ENCODE peak calls at places on chromosome 20, in eight cellular contexts. X is T-helper 17 cell, K is pancreas, S is fibroblast of mammary gland, W is AG08395, I is pons, J is PC-3, M is cardiac fibroblast. V is an unnamed sample.

GRCh38 chr20:16942702-16943101 is 194.5 kb downstream of the OTOR start:
- DNase-seq in X (no peak), K (no peak), S (peak; percentile 10), W (no peak), I (no peak), J (no peak), M (no peak), V (no peak)

GRCh38 chr20:63064310-63064709 is 57.5 kb upstream of the BHLHE23 start:
- DNase-seq in X (peak; percentile 2), K (no peak), S (no peak), W (no peak), I (no peak), J (no peak), M (no peak), V (peak; percentile 37)

GRCh38 chr20:5928831-5929715 is 21.3 kb downstream of the TRMT6 start:
- DNase-seq in X (no peak), K (no peak), S (peak; percentile 53), W (no peak), I (no peak), J (no peak), M (no peak), V (no peak)

GRCh38 chr20:32911355-32911754 is 52.6 kb downstream of the EFCAB8 start:
- DNase-seq in X (no peak), K (no peak), S (no peak), W (no peak), I (no peak), J (no peak), M (no peak), V (no peak)

GRCh38 chr20:665276-665675 is 10.3 kb downstream of the SCRT2 start:
- DNase-seq in X (no peak), K (no peak), S (no peak), W (no peak), I (no peak), J (no peak), M (no peak), V (no peak)

GRCh38 chr20:5316188-5317158 is at the start of gene PROKR2:
- DNase-seq in X (no peak), K (peak; percentile 51), S (no peak), W (no peak), I (no peak), J (no peak), M (no peak), V (no peak)

GRCh38 chr20:32652739-32653526 is 20.8 kb downstream of the C20orf203 start:
- DNase-seq in X (peak; percentile 85), K (peak; percentile 90), S (peak; percentile 67), W (peak; percentile 93), I (peak; percentile 77), J (peak; percentile 87), M (peak; percentile 92), V (peak; percentile 87)

GRCh38 chr20:59774204-59774641 is 159.2 kb downstream of the SYCP2 start:
- DNase-seq in X (no peak), K (no peak), S (no peak), W (no peak), I (no peak), J (no peak), M (no peak), V (no peak)

GRCh38 chr20:47773381-47773786 is 11.9 kb downstream of the SULF2 start:
- DNase-seq in X (no peak), K (no peak), S (no peak), W (no peak), I (no peak), J (no peak), M (peak; percentile 37), V (no peak)

GRCh38 chr20:44026932-44027685 is 112.5 kb downstream of the TOX2 start:
- DNase-seq in X (no peak), K (no peak), S (peak; percentile 49), W (peak; percentile 28), I (peak; percentile 10), J (no peak), M (no peak), V (no peak)

GRCh38 chr20:18831830-18832229 is 18.2 kb downstream of the SCP2D1 start:
- DNase-seq in X (no peak), K (no peak), S (peak; percentile 27), W (peak; percentile 31), I (no peak), J (peak; percentile 8), M (no peak), V (peak; percentile 1)

GRCh38 chr20:15496501-15497039 is 1076.7 kb downstream of the KIF16B start:
- DNase-seq in X (no peak), K (no peak), S (no peak), W (no peak), I (no peak), J (peak; percentile 64), M (no peak), V (no peak)

GRCh38 chr20:36653456-36653855 is 7.5 kb upstream of the SLA2 start:
- DNase-seq in X (no peak), K (no peak), S (no peak), W (no peak), I (no peak), J (no peak), M (no peak), V (no peak)

GRCh38 chr20:2331092-2331491 is 35.3 kb downstream of the TGM3 start:
- DNase-seq in X (no peak), K (no peak), S (no peak), W (no peak), I (no peak), J (no peak), M (no peak), V (no peak)

GRCh38 chr20:14580426-14581074 is 243.1 kb upstream of the FLRT3 start:
- DNase-seq in X (no peak), K (no peak), S (no peak), W (no peak), I (no peak), J (peak; percentile 88), M (no peak), V (no peak)

GRCh38 chr20:13800728-13801134 is 15.9 kb downstream of the NDUFAF5 start:
- DNase-seq in X (no peak), K (peak; percentile 95), S (peak; percentile 91), W (peak; percentile 87), I (peak; percentile 61), J (peak; percentile 86), M (peak; percentile 94), V (no peak)

GRCh38 chr20:43193443-43193842 is 3.7 kb upstream of the PTPRT start:
- DNase-seq in X (no peak), K (no peak), S (no peak), W (no peak), I (no peak), J (no peak), M (no peak), V (no peak)

V was measured in K562.